ENCODE peak calls at places on chromosomes 5 and 9, in six cellular contexts. Y is HCT116, X is breast epithelium, H is GM12892, S is tibial nerve, G is stomach. Q is an unnamed sample.

GRCh38 chr9:137168907-137169763 is 716 bp downstream of the LRRC26 start:
- DNase-seq in G (peak), H (peak), S (no peak), Y (peak), X (peak), Q (no peak)

GRCh38 chr5:103562453-103563157 is at the start of gene NUDT12:
- DNase-seq in G (peak), Y (peak), S (peak), H (peak), X (peak), Q (peak)

GRCh38 chr5:93800988-93801811 is 59.8 kb upstream of the POU5F2 start:
- DNase-seq in Y (peak), H (no peak), S (peak), G (no peak), X (no peak), Q (no peak)

GRCh38 chr5:151694035-151694485 is 7.3 kb upstream of the SPARC start:
- DNase-seq in S (no peak), X (no peak), Y (no peak), H (no peak), G (no peak), Q (no peak)

GRCh38 chr9:97528529-97529230 is 27.2 kb downstream of the TMOD1 start:
- DNase-seq in Y (no peak), G (no peak), H (peak), X (no peak), S (no peak), Q (no peak)

GRCh38 chr9:35526087-35526801 is 36.3 kb downstream of the RUSC2 start:
- DNase-seq in S (no peak), X (no peak), Y (no peak), H (no peak), G (no peak), Q (no peak)

GRCh38 chr9:4519604-4520003 is 29.3 kb downstream of the SLC1A1 start:
- DNase-seq in H (no peak), Y (no peak), S (no peak), X (no peak), G (no peak), Q (no peak)

GRCh38 chr9:134313470-134313869 is 12.8 kb upstream of the RXRA start:
- DNase-seq in X (no peak), H (no peak), S (no peak), Y (no peak), G (no peak), Q (no peak)

GRCh38 chr9:134525070-134525815 is 116.4 kb upstream of the COL5A1 start:
- DNase-seq in G (peak), S (no peak), H (no peak), X (peak), Y (no peak), Q (no peak)

GRCh38 chr5:135192351-135192750 is 158.3 kb upstream of the PITX1 start:
- DNase-seq in X (no peak), H (no peak), S (no peak), G (no peak), Y (no peak), Q (no peak)

GRCh38 chr5:5229405-5229804 is 89.3 kb downstream of the ADAMTS16 start:
- DNase-seq in X (no peak), Y (no peak), G (no peak), S (no peak), H (no peak), Q (no peak)

GRCh38 chr9:130282000-130282700 is 16.6 kb downstream of the HMCN2 start:
- DNase-seq in H (no peak), Y (no peak), S (no peak), X (no peak), G (no peak), Q (no peak)

GRCh38 chr9:73199886-73200285 is 48.2 kb downstream of the ANXA1 start:
- DNase-seq in S (no peak), G (no peak), H (no peak), Y (peak), X (no peak), Q (no peak)

GRCh38 chr9:109012876-109013677 is at the start of gene CTNNAL1:
- DNase-seq in X (peak), Y (peak), G (peak), H (peak), S (peak), Q (peak)
- TF ChIP-seq POLR2A in X (no peak), Y (peak), G (no peak), H (peak), S (peak), Q (peak)

GRCh38 chr5:67003373-67003905 is 193.2 kb downstream of the CD180 start:
- DNase-seq in X (no peak), Y (no peak), S (no peak), G (no peak), H (no peak), Q (no peak)

GRCh38 chr5:67004730-67005350 is 191.8 kb downstream of the CD180 start:
- DNase-seq in G (no peak), Y (no peak), S (no peak), X (no peak), H (no peak), Q (no peak)

GRCh38 chr5:67006152-67006848 is 190.3 kb downstream of the CD180 start:
- DNase-seq in X (no peak), H (no peak), Y (no peak), G (no peak), S (no peak), Q (no peak)

GRCh38 chr5:67002832-67003231 is 193.8 kb downstream of the CD180 start:
- DNase-seq in G (no peak), H (no peak), X (no peak), Y (no peak), S (no peak), Q (no peak)

DNA sequence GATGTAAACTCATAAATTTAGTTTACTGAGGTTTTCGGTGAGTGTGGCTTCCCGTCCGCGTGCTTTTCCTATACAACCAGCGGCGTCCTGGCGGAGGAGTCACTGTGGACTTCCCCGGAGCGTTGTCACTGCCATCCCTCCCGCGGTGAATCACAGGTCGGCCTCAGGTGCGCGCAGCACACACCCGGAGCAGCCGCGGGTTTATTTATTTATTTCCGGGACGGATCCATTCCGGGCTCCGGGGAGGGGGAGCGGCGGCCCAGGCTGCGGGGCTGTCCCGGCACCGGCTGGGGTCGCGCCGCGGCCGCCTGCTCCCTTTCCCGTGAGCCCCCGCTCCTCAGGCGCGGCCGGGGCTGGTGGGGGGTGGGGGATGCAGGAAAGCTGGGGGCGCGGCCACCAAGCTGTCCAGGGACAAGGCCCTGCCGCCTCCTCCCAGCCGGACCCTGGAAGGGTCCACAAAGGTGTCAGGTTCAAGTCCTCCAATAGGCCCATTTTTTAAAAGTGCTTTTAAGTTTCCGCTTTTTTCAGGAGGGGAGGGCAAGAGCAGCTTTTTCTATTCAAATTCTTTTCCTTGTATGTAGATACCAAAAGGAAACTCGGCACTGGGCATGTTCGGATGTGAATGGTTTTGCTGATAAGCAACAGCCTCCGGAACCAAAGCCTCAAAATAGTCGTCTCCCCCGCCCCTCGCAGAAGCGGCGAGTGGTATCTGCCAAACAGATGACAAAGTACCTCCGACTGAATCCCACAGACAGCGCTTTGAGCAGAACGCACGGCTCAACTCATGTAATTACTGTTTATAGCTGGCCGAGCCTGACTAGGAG is 192.5 kb downstream of the CD180 start:
- DNase-seq in G (peak), H (peak), Y (peak), S (peak), X (peak), Q (peak)
- TF ChIP-seq POLR2A in G (peak), H (no peak), Y (no peak), S (no peak), X (peak), Q (no peak)

DNA sequence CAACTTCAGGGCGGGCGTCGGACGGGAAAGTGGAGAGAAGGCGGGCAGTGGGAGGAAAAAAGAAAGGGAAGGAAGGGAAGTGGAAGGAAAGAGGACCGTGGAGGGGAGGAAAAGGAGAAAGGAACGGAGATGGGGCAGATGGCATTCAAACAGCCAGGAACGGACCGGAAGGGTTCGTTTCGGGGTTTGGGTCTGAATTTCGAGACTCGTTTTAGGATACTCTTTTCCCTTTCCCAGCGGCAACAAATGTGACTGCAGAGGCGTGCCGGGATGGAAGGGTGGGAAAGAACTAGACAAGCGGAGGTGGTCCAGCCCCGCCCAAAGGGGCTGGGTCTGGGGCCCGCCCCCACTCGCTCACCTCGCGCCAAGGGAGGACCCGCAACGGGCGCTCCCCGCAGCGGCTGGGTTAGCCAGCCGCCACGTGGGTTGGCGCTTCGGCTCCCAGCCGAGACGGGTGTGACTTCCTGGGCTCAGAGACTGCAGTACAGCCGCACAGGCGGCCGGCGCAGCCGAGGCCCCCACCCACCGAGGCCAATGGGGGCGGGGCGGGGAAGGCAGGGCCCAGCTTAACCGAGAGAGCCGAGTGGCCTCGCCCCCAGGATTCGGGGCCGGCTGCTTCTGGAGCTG is 2.7 kb downstream of the VCAN start:
- DNase-seq in H (peak), Y (peak), X (peak), S (peak), G (peak), Q (peak)
- TF ChIP-seq POLR2A in H (no peak), Y (no peak), X (peak), S (no peak), G (no peak), Q (no peak)

GRCh38 chr9:34085581-34086500 is 37.2 kb upstream of the UBAP2 start:
- DNase-seq in H (no peak), Y (no peak), G (no peak), S (no peak), X (no peak), Q (no peak)
- TF ChIP-seq POLR2A in H (no peak), Y (no peak), G (no peak), S (no peak), X (no peak), Q (no peak)

DNA sequence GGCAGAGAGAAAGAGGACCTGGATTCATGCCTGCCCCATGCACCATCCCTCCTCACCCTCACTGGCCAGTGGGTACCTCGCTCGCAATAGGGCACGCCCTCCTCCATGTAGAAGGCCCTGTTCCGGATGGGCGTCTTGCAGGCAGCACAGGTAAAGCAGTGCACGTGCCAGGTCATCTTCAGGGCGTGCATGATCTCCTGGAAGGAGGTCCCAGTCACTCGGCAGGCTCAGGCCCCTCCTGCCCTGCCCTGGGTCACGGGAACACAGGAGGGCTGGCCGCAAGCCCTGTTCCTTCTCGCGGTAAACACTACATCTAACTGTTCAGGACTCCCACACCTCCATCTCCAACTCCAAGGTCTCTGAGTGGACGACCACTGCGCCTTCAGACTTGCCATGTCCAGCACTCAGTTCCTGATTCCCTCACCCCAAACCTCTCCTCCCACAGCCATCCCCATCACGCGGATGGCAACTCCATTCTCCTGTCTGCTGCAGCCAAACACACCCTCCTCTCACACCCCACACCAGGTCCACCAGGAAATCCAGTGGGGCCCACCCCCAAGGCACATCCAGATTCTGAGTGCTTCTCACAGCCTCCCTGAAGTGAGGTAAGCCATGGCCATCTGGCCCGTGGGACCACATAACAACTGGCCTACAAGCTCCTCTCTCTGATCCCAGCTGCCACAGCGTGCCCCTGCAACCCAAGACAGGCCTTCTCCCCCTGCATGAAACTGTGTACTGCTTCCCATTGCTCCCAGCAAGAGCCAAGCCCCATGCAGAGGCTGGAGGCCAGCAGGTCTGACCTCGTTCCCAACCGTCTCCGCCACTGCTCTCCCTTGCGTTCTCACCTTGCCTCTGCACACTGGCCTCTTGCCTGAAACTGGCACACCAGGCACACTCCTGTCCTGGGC is 10.8 kb upstream of the DBN1 start:
- DNase-seq in Y (no peak), X (no peak), G (no peak), S (no peak), H (no peak), Q (no peak)
- TF ChIP-seq POLR2A in Y (no peak), X (no peak), G (no peak), S (no peak), H (peak), Q (no peak)

DNA sequence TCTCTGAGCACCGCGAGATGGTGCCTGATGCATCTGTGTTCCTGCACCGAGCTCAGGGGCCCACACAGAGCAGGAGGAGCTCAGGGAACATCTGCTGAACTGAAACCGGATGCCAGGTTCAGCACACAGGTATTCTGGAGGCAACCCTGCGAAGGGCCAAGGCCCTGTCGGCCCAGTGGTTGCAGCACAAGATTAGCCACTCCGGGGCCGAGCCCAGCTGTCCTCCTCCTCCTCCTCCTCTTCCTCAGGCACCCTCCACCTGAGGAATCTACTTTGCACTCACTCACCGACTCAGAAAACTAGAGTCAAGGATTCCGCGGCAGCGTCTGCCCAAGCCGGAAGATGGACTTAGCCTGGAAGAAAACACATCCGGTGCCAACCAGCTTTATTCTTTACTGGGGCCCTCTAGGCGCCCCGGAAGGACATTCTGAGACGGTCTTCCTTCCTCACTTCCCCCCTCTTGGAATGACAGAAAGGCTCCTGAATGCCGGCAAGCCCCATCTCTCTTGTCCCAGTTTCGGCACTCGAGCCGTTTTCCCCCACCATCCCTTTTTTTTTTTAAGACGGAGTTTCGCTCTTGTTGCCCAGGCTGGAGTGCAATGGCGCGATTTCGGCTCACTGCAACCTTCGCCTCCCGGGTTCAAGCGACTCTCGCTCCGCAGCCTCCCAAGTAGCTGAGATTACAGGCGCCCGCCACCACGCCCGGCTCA is at the start of gene ZBTB6:
- DNase-seq in Y (peak), G (peak), X (peak), H (peak), S (peak), Q (peak)
- TF ChIP-seq POLR2A in Y (no peak), G (no peak), X (no peak), H (peak), S (no peak), Q (peak)

GRCh38 chr5:1131726-1132125 is 19.9 kb upstream of the SLC12A7 start:
- DNase-seq in Y (no peak), S (no peak), X (no peak), G (no peak), H (no peak), Q (no peak)

GRCh38 chr5:1129725-1130082 is 17.8 kb upstream of the SLC12A7 start:
- DNase-seq in Y (no peak), S (no peak), H (no peak), X (no peak), G (peak), Q (no peak)

GRCh38 chr5:1131191-1131621 is 19.3 kb upstream of the SLC12A7 start:
- DNase-seq in H (no peak), X (no peak), G (peak), S (no peak), Y (no peak), Q (no peak)

GRCh38 chr5:1128977-1129724 is 17.3 kb upstream of the SLC12A7 start:
- DNase-seq in Y (no peak), G (no peak), H (no peak), X (no peak), S (no peak), Q (no peak)

GRCh38 chr5:1130218-1130946 is 18.5 kb upstream of the SLC12A7 start:
- DNase-seq in Y (no peak), H (no peak), G (peak), X (peak), S (no peak), Q (no peak)
- TF ChIP-seq POLR2A in Y (no peak), H (no peak), G (peak), X (no peak), S (no peak), Q (no peak)

DNA sequence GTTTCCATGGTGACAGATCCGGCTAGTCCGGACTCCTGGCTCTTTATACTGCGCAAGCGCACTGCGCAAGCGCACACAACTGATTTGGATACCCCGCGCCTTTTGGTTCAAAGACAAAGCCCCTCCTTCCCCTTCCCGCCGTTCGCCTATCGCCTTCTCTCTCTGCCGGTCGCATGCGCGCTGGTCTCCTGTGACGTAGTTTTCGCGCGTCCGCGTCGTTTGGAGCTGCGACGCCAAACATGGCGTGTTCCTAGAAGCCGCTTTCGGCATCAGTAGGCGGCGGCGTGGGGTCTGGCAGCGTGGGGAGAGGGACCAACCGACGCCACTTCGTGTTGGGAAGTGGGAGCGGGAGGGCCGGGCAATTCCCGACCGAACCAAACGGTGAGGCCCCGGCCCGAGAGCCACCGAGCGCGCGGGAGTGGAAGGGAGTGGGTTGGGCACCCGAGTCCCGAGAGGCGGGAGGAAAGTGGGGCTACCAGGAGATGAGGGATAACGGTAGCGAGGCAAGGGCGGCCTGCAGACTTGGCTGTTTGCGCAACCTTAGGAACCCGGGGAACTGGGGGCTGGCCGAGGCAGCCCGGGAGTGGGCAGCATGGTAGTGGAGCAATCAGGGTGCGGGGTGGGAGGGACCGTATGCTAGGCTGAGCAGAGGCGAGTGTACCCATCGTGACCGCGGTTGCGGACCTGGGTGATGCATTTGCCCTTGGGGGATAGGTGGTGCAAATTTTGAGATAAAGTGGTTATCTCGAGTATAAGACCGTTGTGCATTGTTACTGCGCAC is at the start of gene IPO11:
- DNase-seq in G (peak), X (peak), S (peak), Y (peak), H (peak), Q (peak)
- TF ChIP-seq POLR2A in G (peak), X (peak), S (peak), Y (peak), H (peak), Q (peak)